ENCODE peak calls at places on chromosomes 7 and 10, in five cellular contexts. B is stimulated activated CD8-positive, alpha-beta memory T cell treated with anti-CD3 and anti-CD28 coated beads, Interleukin-15, amount 100 ng/mL, for 24 hours; F is upper lobe of right lung; H is H9; C is glomerular endothelial cell. O is an unnamed sample.

GRCh38 chr7:84524714-84525694 is 330.4 kb upstream of the SEMA3A start:
- DNase-seq in B (no peak), F (no peak), H (no peak), C (peak), O (no peak)

GRCh38 chr10:32263300-32263699 is 83.7 kb downstream of the EPC1 start:
- DNase-seq in B (no peak), F (no peak), H (no peak), C (no peak), O (no peak)

GRCh38 chr7:123633553-123633952 is 22.1 kb upstream of the LMOD2 start:
- DNase-seq in B (no peak), F (no peak), H (no peak), C (peak), O (no peak)

GRCh38 chr7:12244129-12244528 is 33.0 kb downstream of the TMEM106B start:
- DNase-seq in B (no peak), F (peak), H (peak), C (no peak), O (no peak)

GRCh38 chr10:27741173-27742091 is 4.2 kb downstream of the MKX start:
- DNase-seq in B (no peak), F (peak), H (peak), C (no peak), O (peak)

GRCh38 chr7:142485617-142486226 is 227.9 kb upstream of the PRSS58 start:
- DNase-seq in B (no peak), F (no peak), H (peak), C (no peak), O (no peak)

GRCh38 chr7:43085017-43085416 is 27.4 kb upstream of the HECW1 start:
- DNase-seq in B (no peak), F (no peak), H (no peak), C (no peak), O (no peak)

GRCh38 chr10:72557362-72557761 is 68.5 kb downstream of the MICU1 start:
- DNase-seq in B (no peak), F (no peak), H (no peak), C (no peak), O (no peak)

GRCh38 chr7:20331912-20332317 is 1.2 kb downstream of the ITGB8 start:
- DNase-seq in B (no peak), F (peak), H (no peak), C (no peak), O (no peak)

GRCh38 chr10:110317866-110318850 is 13.4 kb upstream of the SMNDC1 start:
- DNase-seq in B (no peak), F (no peak), H (no peak), C (no peak), O (no peak)

GRCh38 chr7:146539836-146540235 is 423.2 kb downstream of the CNTNAP2 start:
- DNase-seq in B (no peak), F (no peak), H (no peak), C (no peak), O (no peak)

GRCh38 chr10:79019961-79020491 is 48.7 kb upstream of the ZMIZ1 start:
- DNase-seq in B (no peak), F (peak), H (no peak), C (no peak), O (no peak)

GRCh38 chr10:120205368-120206018 is 251.5 kb upstream of the PLPP4 start:
- DNase-seq in B (no peak), F (no peak), H (no peak), C (no peak), O (no peak)

GRCh38 chr7:47826754-47827153 is 121.5 kb downstream of the PKD1L1 start:
- DNase-seq in B (no peak), F (no peak), H (no peak), C (no peak), O (no peak)

GRCh38 chr7:133910761-133911160 is 216.4 kb upstream of the LRGUK start:
- DNase-seq in B (no peak), F (no peak), H (no peak), C (no peak), O (no peak)

GRCh38 chr10:91901784-91902677 is 7.3 kb downstream of the FGFBP3 start:
- DNase-seq in B (no peak), F (no peak), H (no peak), C (peak), O (no peak)

GRCh38 chr7:74236284-74236683 is 17.9 kb downstream of the RFC2 start:
- DNase-seq in B (no peak), F (no peak), H (no peak), C (no peak), O (no peak)

GRCh38 chr7:122072924-122073599 is 71.0 kb downstream of the AASS start:
- DNase-seq in B (no peak), F (no peak), H (no peak), C (no peak), O (no peak)

O was measured in mesothelial cell of epicardium.